ENCODE peak calls at places on chromosomes 11 and 22, in ten cellular contexts. One of them, this sample, is unnamed.

GRCh38 chr11:98099371-98099770 is 921.4 kb upstream of the CNTN5 start:
- DNase-seq in colonic mucosa: no peak
- DNase-seq in NCI-H1092 treated with DMSO at 0.1 percent for 48 hours: no peak
- DNase-seq in T-helper 2 cell: no peak
- DNase-seq in cardiac septum: no peak
- DNase-seq in activated gamma-delta T cell: no peak
- DNase-seq in stomach: no peak
- DNase-seq in spleen: no peak
- DNase-seq in HCT116: no peak
- DNase-seq in stimulated activated CD4-positive, alpha-beta T cell treated with anti-CD3 and anti-CD28 coated beads, Interleukin-1b, Interleukin-23, amount 100 ng/mL, for 1 hour: no peak
- DNase-seq in this sample: no peak

GRCh38 chr11:131246589-131247164 is 123.7 kb upstream of the NTM start:
- DNase-seq in NCI-H1092 treated with DMSO at 0.1 percent for 48 hours: no peak
- DNase-seq in activated gamma-delta T cell: no peak
- DNase-seq in HCT116: no peak
- DNase-seq in T-helper 2 cell: no peak
- DNase-seq in spleen: no peak
- DNase-seq in colonic mucosa: peak; percentile 45
- DNase-seq in cardiac septum: no peak
- DNase-seq in stomach: peak; percentile 55
- DNase-seq in stimulated activated CD4-positive, alpha-beta T cell treated with anti-CD3 and anti-CD28 coated beads, Interleukin-1b, Interleukin-23, amount 100 ng/mL, for 1 hour: no peak
- DNase-seq in this sample: no peak

GRCh38 chr22:21791635-21792625 is 56.3 kb upstream of the YPEL1 start:
- DNase-seq in spleen: no peak
- DNase-seq in cardiac septum: no peak
- DNase-seq in T-helper 2 cell: no peak
- DNase-seq in stimulated activated CD4-positive, alpha-beta T cell treated with anti-CD3 and anti-CD28 coated beads, Interleukin-1b, Interleukin-23, amount 100 ng/mL, for 1 hour: no peak
- DNase-seq in colonic mucosa: no peak
- DNase-seq in HCT116: no peak
- DNase-seq in stomach: no peak
- DNase-seq in activated gamma-delta T cell: no peak
- DNase-seq in NCI-H1092 treated with DMSO at 0.1 percent for 48 hours: no peak
- DNase-seq in this sample: no peak

GRCh38 chr11:64834723-64835615 is 9.5 kb downstream of the CDC42BPG start:
- DNase-seq in stomach: peak; percentile 90
- DNase-seq in stimulated activated CD4-positive, alpha-beta T cell treated with anti-CD3 and anti-CD28 coated beads, Interleukin-1b, Interleukin-23, amount 100 ng/mL, for 1 hour: no peak
- DNase-seq in cardiac septum: no peak
- DNase-seq in NCI-H1092 treated with DMSO at 0.1 percent for 48 hours: no peak
- DNase-seq in activated gamma-delta T cell: no peak
- DNase-seq in T-helper 2 cell: no peak
- DNase-seq in HCT116: no peak
- DNase-seq in colonic mucosa: no peak
- DNase-seq in spleen: no peak
- DNase-seq in this sample: no peak

GRCh38 chr22:39176067-39176621 is 23.7 kb upstream of the CBX7 start:
- DNase-seq in HCT116: no peak
- DNase-seq in activated gamma-delta T cell: no peak
- DNase-seq in T-helper 2 cell: no peak
- DNase-seq in colonic mucosa: no peak
- DNase-seq in stomach: peak; percentile 48
- DNase-seq in NCI-H1092 treated with DMSO at 0.1 percent for 48 hours: no peak
- DNase-seq in stimulated activated CD4-positive, alpha-beta T cell treated with anti-CD3 and anti-CD28 coated beads, Interleukin-1b, Interleukin-23, amount 100 ng/mL, for 1 hour: no peak
- DNase-seq in spleen: peak; percentile 82
- DNase-seq in cardiac septum: peak; percentile 82
- DNase-seq in this sample: no peak

GRCh38 chr22:40654522-40655167 is 18.1 kb upstream of the MRTFA start:
- DNase-seq in activated gamma-delta T cell: no peak
- DNase-seq in spleen: no peak
- DNase-seq in stomach: peak; percentile 64
- DNase-seq in colonic mucosa: no peak
- DNase-seq in HCT116: no peak
- DNase-seq in stimulated activated CD4-positive, alpha-beta T cell treated with anti-CD3 and anti-CD28 coated beads, Interleukin-1b, Interleukin-23, amount 100 ng/mL, for 1 hour: no peak
- DNase-seq in cardiac septum: no peak
- DNase-seq in T-helper 2 cell: no peak
- DNase-seq in NCI-H1092 treated with DMSO at 0.1 percent for 48 hours: peak; percentile 27
- DNase-seq in this sample: no peak

GRCh38 chr11:4098026-4098621 is 3.5 kb downstream of the RRM1 start:
- DNase-seq in cardiac septum: no peak
- DNase-seq in colonic mucosa: no peak
- DNase-seq in NCI-H1092 treated with DMSO at 0.1 percent for 48 hours: no peak
- DNase-seq in stomach: no peak
- DNase-seq in HCT116: no peak
- DNase-seq in T-helper 2 cell: no peak
- DNase-seq in activated gamma-delta T cell: no peak
- DNase-seq in stimulated activated CD4-positive, alpha-beta T cell treated with anti-CD3 and anti-CD28 coated beads, Interleukin-1b, Interleukin-23, amount 100 ng/mL, for 1 hour: no peak
- DNase-seq in spleen: no peak
- DNase-seq in this sample: no peak

GRCh38 chr11:101428918-101429317 is 154.9 kb downstream of the TRPC6 start:
- DNase-seq in stimulated activated CD4-positive, alpha-beta T cell treated with anti-CD3 and anti-CD28 coated beads, Interleukin-1b, Interleukin-23, amount 100 ng/mL, for 1 hour: no peak
- DNase-seq in spleen: no peak
- DNase-seq in colonic mucosa: no peak
- DNase-seq in NCI-H1092 treated with DMSO at 0.1 percent for 48 hours: no peak
- DNase-seq in activated gamma-delta T cell: no peak
- DNase-seq in cardiac septum: no peak
- DNase-seq in T-helper 2 cell: no peak
- DNase-seq in stomach: no peak
- DNase-seq in HCT116: peak; percentile 29
- DNase-seq in this sample: no peak

GRCh38 chr11:46127150-46127638 is 5.9 kb upstream of the PHF21A start:
- DNase-seq in spleen: peak; percentile 77
- DNase-seq in HCT116: peak; percentile 84
- DNase-seq in T-helper 2 cell: peak; percentile 39
- DNase-seq in activated gamma-delta T cell: no peak
- DNase-seq in cardiac septum: peak; percentile 84
- DNase-seq in stomach: no peak
- DNase-seq in stimulated activated CD4-positive, alpha-beta T cell treated with anti-CD3 and anti-CD28 coated beads, Interleukin-1b, Interleukin-23, amount 100 ng/mL, for 1 hour: no peak
- DNase-seq in colonic mucosa: peak; percentile 57
- DNase-seq in NCI-H1092 treated with DMSO at 0.1 percent for 48 hours: no peak
- DNase-seq in this sample: peak; percentile 35